ENCODE peak calls at places on chromosomes 3 and 15, in ten cellular contexts. Y is dermis blood vessel endothelial cell; N is stimulated activated CD8-positive, alpha-beta memory T cell treated with anti-CD3 and anti-CD28 coated beads, Interleukin-15, amount 100 ng/mL, for 4 hours; P is memory B cell; S is esophagus squamous epithelium; D is ecto neural progenitor cell; L is SJSA1; B is lower lobe of right lung; H is H4; A is EL. K is an unnamed sample.
A peak's percentile ranks its signal among the peaks of the same experiment; 100 is the strongest.

GRCh38 chr3:71063768-71064287 is 519.7 kb downstream of the FOXP1 start:
- DNase-seq in Y (peak; percentile 71), N (no peak), P (peak; percentile 40), S (no peak), D (peak; percentile 55), L (no peak), B (no peak), H (peak; percentile 6), A (peak; percentile 59), K (peak; percentile 72)

GRCh38 chr3:30644615-30645014 is 38.2 kb downstream of the TGFBR2 start:
- DNase-seq in Y (peak; percentile 67), N (peak; percentile 57), P (no peak), S (no peak), D (no peak), L (no peak), B (no peak), H (no peak), A (peak; percentile 83), K (peak; percentile 52)

GRCh38 chr3:171456765-171457164 is 3.4 kb downstream of the TNIK start:
- DNase-seq in Y (no peak), N (no peak), P (no peak), S (no peak), D (no peak), L (no peak), B (no peak), H (no peak), A (no peak), K (no peak)

GRCh38 chr3:140821493-140821892 is 120.1 kb upstream of the SLC25A36 start:
- DNase-seq in Y (no peak), N (no peak), P (no peak), S (no peak), D (no peak), L (no peak), B (no peak), H (no peak), A (no peak), K (no peak)

GRCh38 chr3:14889188-14889587 is 58.2 kb upstream of the NR2C2 start:
- DNase-seq in Y (no peak), N (no peak), P (no peak), S (no peak), D (no peak), L (no peak), B (no peak), H (no peak), A (no peak), K (no peak)

GRCh38 chr3:65905648-65906211 is 133.0 kb downstream of the MAGI1 start:
- DNase-seq in Y (no peak), N (no peak), P (no peak), S (no peak), D (no peak), L (no peak), B (no peak), H (no peak), A (no peak), K (no peak)

GRCh38 chr3:73056365-73057150 is 4.9 kb upstream of the EBLN2 start:
- DNase-seq in Y (peak; percentile 72), N (no peak), P (no peak), S (no peak), D (no peak), L (peak; percentile 18), B (no peak), H (peak; percentile 15), A (peak; percentile 58), K (no peak)

GRCh38 chr3:178434206-178434805 is 101.9 kb upstream of the KCNMB2 start:
- DNase-seq in Y (peak; percentile 17), N (no peak), P (no peak), S (no peak), D (no peak), L (no peak), B (no peak), H (peak; percentile 23), A (no peak), K (no peak)

GRCh38 chr3:9915252-9916141 is 1.4 kb upstream of the IL17RC start:
- DNase-seq in Y (peak; percentile 78), N (no peak), P (peak; percentile 25), S (no peak), D (peak; percentile 78), L (peak; percentile 68), B (peak; percentile 86), H (no peak), A (peak; percentile 80), K (peak; percentile 58)

GRCh38 chr15:100438570-100438969 is 90.2 kb downstream of the CERS3 start:
- DNase-seq in Y (no peak), N (no peak), P (no peak), S (no peak), D (no peak), L (no peak), B (peak; percentile 74), H (peak; percentile 11), A (peak; percentile 8), K (peak; percentile 24)

GRCh38 chr3:12194209-12194608 is 35.5 kb upstream of the TIMP4 start:
- DNase-seq in Y (peak; percentile 52), N (no peak), P (no peak), S (no peak), D (no peak), L (peak; percentile 34), B (no peak), H (peak; percentile 64), A (peak; percentile 81), K (no peak)

GRCh38 chr15:62566248-62566647 is 401.2 kb upstream of the C2CD4B start:
- DNase-seq in Y (no peak), N (no peak), P (no peak), S (no peak), D (no peak), L (no peak), B (no peak), H (no peak), A (no peak), K (no peak)

GRCh38 chr15:100263031-100263430 is 78.7 kb downstream of the ADAMTS17 start:
- DNase-seq in Y (no peak), N (no peak), P (no peak), S (no peak), D (no peak), L (no peak), B (no peak), H (no peak), A (no peak), K (no peak)

GRCh38 chr3:45795882-45796765 is at the start of gene SLC6A20:
- DNase-seq in Y (peak; percentile 7), N (no peak), P (no peak), S (no peak), D (peak; percentile 72), L (peak; percentile 5), B (no peak), H (no peak), A (no peak), K (peak; percentile 30)

GRCh38 chr15:94877833-94878232 is 646.5 kb downstream of the MCTP2 start:
- DNase-seq in Y (peak; percentile 6), N (no peak), P (no peak), S (no peak), D (no peak), L (no peak), B (no peak), H (no peak), A (no peak), K (no peak)